ENCODE peak calls at places on chromosomes 3 and 15, in ten cellular contexts. H is nucleus accumbens; W is germinal center; I is CD8-positive, alpha-beta memory T cell; K is Calu3; D is bronchial epithelial cell; S is AG08396; U is iris pigment epithelial cell; X is tibial artery; C is central memory CD4-positive, alpha-beta T cell. B is an unnamed sample.

GRCh38 chr3:119600732-119601131 is 3.0 kb downstream of the PLA1A start:
- DNase-seq in H (no peak), W (peak; percentile 79), I (no peak), K (no peak), D (no peak), S (no peak), U (no peak), X (no peak), C (no peak), B (no peak)

GRCh38 chr15:51536965-51537574 is 85.5 kb downstream of the DMXL2 start:
- DNase-seq in H (no peak), W (peak; percentile 4), I (no peak), K (peak; percentile 4), D (peak; percentile 29), S (peak; percentile 17), U (peak; percentile 45), X (no peak), C (no peak), B (no peak)

GRCh38 chr3:138070006-138070405 is 45.4 kb downstream of the DZIP1L start:
- DNase-seq in H (no peak), W (no peak), I (no peak), K (no peak), D (no peak), S (no peak), U (no peak), X (no peak), C (no peak), B (no peak)

GRCh38 chr3:37904614-37905047 is 43.0 kb downstream of the CTDSPL start:
- DNase-seq in H (no peak), W (no peak), I (no peak), K (no peak), D (peak; percentile 50), S (no peak), U (peak; percentile 64), X (no peak), C (no peak), B (no peak)

GRCh38 chr3:37701729-37702128 is 160.0 kb upstream of the CTDSPL start:
- DNase-seq in H (no peak), W (no peak), I (no peak), K (no peak), D (no peak), S (no peak), U (no peak), X (peak; percentile 11), C (no peak), B (no peak)

GRCh38 chr3:16240229-16241023 is 24.3 kb downstream of the DPH3 start:
- DNase-seq in H (no peak), W (no peak), I (no peak), K (no peak), D (peak; percentile 87), S (peak; percentile 67), U (peak; percentile 86), X (no peak), C (no peak), B (peak; percentile 81)

GRCh38 chr15:59138243-59138642 is 33.3 kb downstream of the CCNB2 start:
- DNase-seq in H (no peak), W (peak; percentile 81), I (peak; percentile 29), K (peak; percentile 84), D (peak; percentile 28), S (peak; percentile 47), U (peak; percentile 62), X (no peak), C (peak; percentile 48), B (no peak)

GRCh38 chr3:111947179-111947727 is 31.6 kb upstream of the ABHD10 start:
- DNase-seq in H (no peak), W (no peak), I (no peak), K (no peak), D (no peak), S (peak; percentile 16), U (peak; percentile 84), X (no peak), C (no peak), B (no peak)

GRCh38 chr15:101309436-101310162 is 14.6 kb upstream of the SNRPA1 start:
- DNase-seq in H (no peak), W (no peak), I (no peak), K (no peak), D (no peak), S (no peak), U (no peak), X (no peak), C (no peak), B (no peak)

GRCh38 chr15:34039506-34040123 is 611 bp upstream of the AVEN start:
- DNase-seq in H (no peak), W (no peak), I (peak; percentile 19), K (no peak), D (peak; percentile 45), S (no peak), U (peak; percentile 30), X (no peak), C (peak; percentile 2), B (no peak)

GRCh38 chr3:194313642-194314430 is 37.3 kb downstream of the CPN2 start:
- DNase-seq in H (no peak), W (no peak), I (no peak), K (no peak), D (no peak), S (no peak), U (peak; percentile 20), X (peak; percentile 82), C (no peak), B (no peak)

GRCh38 chr15:52528465-52529288 is at the start of gene MYO5A:
- DNase-seq in H (peak; percentile 82), W (peak; percentile 87), I (peak; percentile 82), K (peak; percentile 57), D (peak; percentile 62), S (peak; percentile 90), U (peak; percentile 65), X (peak; percentile 81), C (peak; percentile 83), B (peak; percentile 31)

GRCh38 chr15:78306176-78306774 is 6.9 kb upstream of the SKIC8 start:
- DNase-seq in H (no peak), W (no peak), I (no peak), K (peak; percentile 28), D (no peak), S (peak; percentile 51), U (peak; percentile 80), X (no peak), C (no peak), B (peak; percentile 54)

GRCh38 chr3:169144691-169145090 is 518.8 kb downstream of the MECOM start:
- DNase-seq in H (no peak), W (no peak), I (no peak), K (no peak), D (peak; percentile 63), S (no peak), U (no peak), X (no peak), C (no peak), B (no peak)

GRCh38 chr3:129476586-129476985 is 36.6 kb downstream of the IFT122 start:
- DNase-seq in H (no peak), W (no peak), I (no peak), K (no peak), D (no peak), S (no peak), U (no peak), X (no peak), C (no peak), B (no peak)

GRCh38 chr3:124607163-124607562 is 123.1 kb upstream of the UMPS start:
- DNase-seq in H (no peak), W (no peak), I (no peak), K (no peak), D (peak; percentile 91), S (no peak), U (peak; percentile 87), X (no peak), C (no peak), B (peak; percentile 19)

GRCh38 chr15:59096429-59096828 is 8.5 kb upstream of the CCNB2 start:
- DNase-seq in H (no peak), W (no peak), I (no peak), K (no peak), D (no peak), S (no peak), U (no peak), X (no peak), C (no peak), B (no peak)

GRCh38 chr15:72911658-72912057 is 128.1 kb upstream of the ADPGK start:
- DNase-seq in H (no peak), W (no peak), I (no peak), K (no peak), D (no peak), S (no peak), U (no peak), X (no peak), C (no peak), B (no peak)

GRCh38 chr3:160005004-160005403 is 16.4 kb downstream of the IL12A start:
- DNase-seq in H (no peak), W (no peak), I (no peak), K (no peak), D (no peak), S (no peak), U (no peak), X (no peak), C (no peak), B (no peak)

GRCh38 chr15:29382862-29383261 is 113.2 kb upstream of the NSMCE3 start:
- DNase-seq in H (no peak), W (no peak), I (no peak), K (no peak), D (no peak), S (no peak), U (no peak), X (no peak), C (no peak), B (no peak)

GRCh38 chr3:115960799-115961198 is 337.5 kb downstream of the GAP43 start:
- DNase-seq in H (peak; percentile 47), W (no peak), I (no peak), K (no peak), D (no peak), S (no peak), U (no peak), X (no peak), C (no peak), B (no peak)

GRCh38 chr3:17808994-17809393 is 66.6 kb upstream of the TBC1D5 start:
- DNase-seq in H (no peak), W (no peak), I (no peak), K (peak; percentile 12), D (peak; percentile 5), S (no peak), U (peak; percentile 52), X (no peak), C (no peak), B (no peak)

GRCh38 chr15:70186152-70186551 is 88.4 kb upstream of the TLE3 start:
- DNase-seq in H (no peak), W (peak; percentile 34), I (no peak), K (no peak), D (no peak), S (no peak), U (no peak), X (no peak), C (no peak), B (no peak)

GRCh38 chr3:141280086-141280485 is 48.5 kb downstream of the PXYLP1 start:
- DNase-seq in H (no peak), W (no peak), I (no peak), K (no peak), D (no peak), S (peak; percentile 74), U (peak; percentile 50), X (peak; percentile 85), C (no peak), B (no peak)

GRCh38 chr15:80712956-80713355 is 17.8 kb downstream of the ABHD17C start:
- DNase-seq in H (no peak), W (no peak), I (no peak), K (no peak), D (no peak), S (no peak), U (no peak), X (no peak), C (no peak), B (no peak)

GRCh38 chr3:29538610-29538958 is 257.7 kb downstream of the RBMS3 start:
- DNase-seq in H (no peak), W (no peak), I (no peak), K (no peak), D (no peak), S (no peak), U (no peak), X (no peak), C (no peak), B (no peak)

GRCh38 chr15:60004019-60004845 is at the start of gene FOXB1:
- DNase-seq in H (no peak), W (no peak), I (no peak), K (no peak), D (no peak), S (no peak), U (no peak), X (no peak), C (no peak), B (no peak)

GRCh38 chr3:151278223-151278622 is at the start of gene P2RY14:
- DNase-seq in H (no peak), W (no peak), I (no peak), K (no peak), D (no peak), S (no peak), U (no peak), X (no peak), C (peak; percentile 3), B (no peak)